ENCODE peak calls at places on chromosomes 13 and 19, in nine cellular contexts. Y is lower lobe of right lung; T is adipocyte; N is stimulated activated CD8-positive, alpha-beta memory T cell treated with anti-CD3 and anti-CD28 coated beads, Interleukin-4, amount 100 ng/mL, for 1 hour; E is stimulated activated CD4-positive, alpha-beta T cell treated with anti-CD3 and anti-CD28 coated beads, Interleukin-15, amount 100 ng/mL, for 24 hours; D is HCEC 1CT; M is left ventricle myocardium inferior; C is NCI-H345; W is PC-9. U is an unnamed sample.

GRCh38 chr19:35142531-35143230 is 374 bp upstream of the FXYD7 start:
- DNase-seq in Y (no peak), T (peak), N (peak), E (peak), D (no peak), M (peak), C (peak), W (peak), U (peak)

GRCh38 chr19:7986321-7987083 is 18.9 kb downstream of the ELAVL1 start:
- DNase-seq in Y (peak), T (peak), N (no peak), E (no peak), D (peak), M (no peak), C (no peak), W (peak), U (peak)

GRCh38 chr19:45575216-45575615 is 9.4 kb downstream of the OPA3 start:
- DNase-seq in Y (no peak), T (no peak), N (no peak), E (no peak), D (no peak), M (no peak), C (no peak), W (no peak), U (no peak)

GRCh38 chr13:99894835-99895427 is 76.6 kb downstream of the ZIC5 start:
- DNase-seq in Y (no peak), T (peak), N (no peak), E (no peak), D (no peak), M (no peak), C (no peak), W (no peak), U (no peak)

GRCh38 chr19:1567848-1568227 is 287 bp downstream of the MEX3D start:
- DNase-seq in Y (no peak), T (peak), N (no peak), E (no peak), D (no peak), M (no peak), C (no peak), W (no peak), U (no peak)

GRCh38 chr13:73903561-73903960 is 230.6 kb downstream of the KLF12 start:
- DNase-seq in Y (no peak), T (no peak), N (no peak), E (no peak), D (no peak), M (no peak), C (no peak), W (no peak), U (no peak)

GRCh38 chr19:13256918-13257317 is 106.7 kb downstream of the IER2 start:
- DNase-seq in Y (no peak), T (no peak), N (no peak), E (no peak), D (no peak), M (no peak), C (no peak), W (no peak), U (no peak)

GRCh38 chr13:45194081-45194939 is 6.5 kb downstream of the KCTD4 start:
- DNase-seq in Y (no peak), T (peak), N (no peak), E (no peak), D (no peak), M (peak), C (no peak), W (no peak), U (no peak)

GRCh38 chr13:32384702-32385101 is 43.2 kb downstream of the N4BP2L1 start:
- DNase-seq in Y (no peak), T (no peak), N (no peak), E (no peak), D (no peak), M (no peak), C (no peak), W (no peak), U (no peak)

GRCh38 chr19:2555422-2556220 is 79.7 kb downstream of the GADD45B start:
- DNase-seq in Y (peak), T (no peak), N (no peak), E (no peak), D (no peak), M (peak), C (no peak), W (no peak), U (no peak)

GRCh38 chr13:27304611-27305010 is 34.0 kb downstream of the RASL11A start:
- DNase-seq in Y (no peak), T (no peak), N (no peak), E (no peak), D (no peak), M (no peak), C (no peak), W (no peak), U (no peak)

GRCh38 chr13:46119883-46120614 is 15.2 kb upstream of the CPB2 start:
- DNase-seq in Y (no peak), T (peak), N (no peak), E (no peak), D (peak), M (no peak), C (peak), W (peak), U (peak)

GRCh38 chr13:110126391-110126961 is 180.5 kb downstream of the COL4A1 start:
- DNase-seq in Y (no peak), T (peak), N (no peak), E (no peak), D (peak), M (peak), C (peak), W (peak), U (peak)

GRCh38 chr13:110600261-110600819 is 15.0 kb upstream of the NAXD start:
- DNase-seq in Y (no peak), T (no peak), N (no peak), E (no peak), D (no peak), M (no peak), C (no peak), W (no peak), U (no peak)

GRCh38 chr19:30968841-30969399 is 380.3 kb downstream of the TSHZ3 start:
- DNase-seq in Y (no peak), T (no peak), N (no peak), E (no peak), D (no peak), M (no peak), C (no peak), W (no peak), U (no peak)

GRCh38 chr13:42275098-42275471 is 3.1 kb downstream of the AKAP11 start:
- DNase-seq in Y (no peak), T (no peak), N (no peak), E (no peak), D (no peak), M (no peak), C (no peak), W (no peak), U (no peak)

GRCh38 chr19:3642987-3643386 is 16.4 kb upstream of the CACTIN start:
- DNase-seq in Y (no peak), T (peak), N (no peak), E (peak), D (no peak), M (no peak), C (no peak), W (no peak), U (no peak)

GRCh38 chr19:42396248-42396541 is 6.1 kb upstream of the CNFN start:
- DNase-seq in Y (no peak), T (no peak), N (no peak), E (no peak), D (no peak), M (no peak), C (no peak), W (no peak), U (no peak)

GRCh38 chr13:53499551-53499950 is 470.9 kb downstream of the OLFM4 start:
- DNase-seq in Y (no peak), T (no peak), N (no peak), E (no peak), D (no peak), M (no peak), C (peak), W (no peak), U (no peak)

GRCh38 chr19:16301999-16302694 is 22.5 kb upstream of the KLF2 start:
- DNase-seq in Y (no peak), T (no peak), N (no peak), E (no peak), D (no peak), M (no peak), C (no peak), W (peak), U (peak)

GRCh38 chr13:42968906-42969305 is 23.1 kb downstream of the EPSTI1 start:
- DNase-seq in Y (peak), T (no peak), N (no peak), E (no peak), D (no peak), M (no peak), C (peak), W (peak), U (no peak)

GRCh38 chr19:29211562-29212416 is 1.2 kb downstream of the UQCRFS1 start:
- DNase-seq in Y (no peak), T (no peak), N (no peak), E (peak), D (no peak), M (no peak), C (no peak), W (no peak), U (peak)

GRCh38 chr13:26502826-26503225 is 54.7 kb upstream of the WASF3 start:
- DNase-seq in Y (no peak), T (no peak), N (no peak), E (peak), D (peak), M (no peak), C (no peak), W (no peak), U (peak)

GRCh38 chr13:27379694-27380596 is 44.5 kb upstream of the GTF3A start:
- DNase-seq in Y (no peak), T (peak), N (peak), E (peak), D (peak), M (peak), C (no peak), W (peak), U (peak)

GRCh38 chr13:105368781-105369180 is 1166.7 kb downstream of the EFNB2 start:
- DNase-seq in Y (no peak), T (no peak), N (no peak), E (no peak), D (no peak), M (no peak), C (no peak), W (no peak), U (no peak)

GRCh38 chr13:40963927-40964326 is 55.2 kb downstream of the ELF1 start:
- DNase-seq in Y (no peak), T (no peak), N (no peak), E (no peak), D (peak), M (no peak), C (no peak), W (peak), U (peak)

GRCh38 chr13:98965325-98965724 is 12.5 kb downstream of the DOCK9 start:
- DNase-seq in Y (no peak), T (no peak), N (no peak), E (no peak), D (no peak), M (no peak), C (peak), W (no peak), U (no peak)

GRCh38 chr13:113458218-113459065 is 5.2 kb upstream of the ADPRHL1 start:
- DNase-seq in Y (no peak), T (peak), N (no peak), E (no peak), D (no peak), M (no peak), C (peak), W (no peak), U (peak)

GRCh38 chr13:49220035-49220855 is at the start of gene MLNR:
- DNase-seq in Y (peak), T (peak), N (no peak), E (peak), D (peak), M (no peak), C (peak), W (no peak), U (no peak)

GRCh38 chr13:80052286-80052685 is 288.6 kb downstream of the SPRY2 start:
- DNase-seq in Y (no peak), T (no peak), N (no peak), E (no peak), D (no peak), M (no peak), C (no peak), W (no peak), U (no peak)

GRCh38 chr13:83881917-83882625 is at the start of gene SLITRK1:
- DNase-seq in Y (peak), T (peak), N (no peak), E (no peak), D (peak), M (no peak), C (peak), W (no peak), U (peak)

GRCh38 chr19:17479325-17479791 is 9.0 kb downstream of the SLC27A1 start:
- DNase-seq in Y (no peak), T (peak), N (no peak), E (no peak), D (peak), M (no peak), C (no peak), W (no peak), U (peak)

GRCh38 chr19:31253816-31254551 is 95.3 kb downstream of the TSHZ3 start:
- DNase-seq in Y (no peak), T (peak), N (no peak), E (no peak), D (no peak), M (no peak), C (no peak), W (no peak), U (no peak)

GRCh38 chr13:21986602-21987001 is 315.7 kb downstream of the FGF9 start:
- DNase-seq in Y (no peak), T (no peak), N (no peak), E (no peak), D (no peak), M (peak), C (no peak), W (no peak), U (no peak)

U was measured in EL.